ENCODE peak calls at places on chromosome 21, in five cellular contexts. One of them, this sample, is unnamed. For H3K36me3, the result is how much of the 10 kb centered on the place peaks cover.

GRCh38 chr21:31630062-31630711 is 29.3 kb upstream of the SOD1 start:
- DNase-seq in lower lobe of right lung: no peak
- DNase-seq in CD8-positive, alpha-beta memory T cell: no peak
- DNase-seq in body of pancreas: peak
- DNase-seq in cardiac muscle cell: peak
- DNase-seq in this sample: peak

GRCh38 chr21:42592156-42592820 is 61.1 kb upstream of the PDE9A start:
- DNase-seq in cardiac muscle cell: no peak
- DNase-seq in lower lobe of right lung: no peak
- DNase-seq in body of pancreas: no peak
- DNase-seq in CD8-positive, alpha-beta memory T cell: no peak
- DNase-seq in this sample: no peak

GRCh38 chr21:16978309-16978895 is 534.4 kb upstream of the CXADR start:
- DNase-seq in CD8-positive, alpha-beta memory T cell: no peak
- DNase-seq in body of pancreas: no peak
- DNase-seq in lower lobe of right lung: no peak
- DNase-seq in cardiac muscle cell: no peak
- DNase-seq in this sample: peak

GRCh38 chr21:14523234-14523633 is 22.9 kb downstream of the SAMSN1 start:
- DNase-seq in cardiac muscle cell: peak
- DNase-seq in lower lobe of right lung: no peak
- DNase-seq in CD8-positive, alpha-beta memory T cell: peak
- DNase-seq in body of pancreas: peak
- DNase-seq in this sample: no peak

GRCh38 chr21:41952568-41953248 is 1.1 kb downstream of the C2CD2 start:
- DNase-seq in lower lobe of right lung: no peak
- DNase-seq in CD8-positive, alpha-beta memory T cell: no peak
- DNase-seq in body of pancreas: no peak
- DNase-seq in cardiac muscle cell: no peak
- DNase-seq in this sample: peak

GRCh38 chr21:35737425-35737824 is 322.9 kb downstream of the SETD4 start:
- DNase-seq in body of pancreas: no peak
- DNase-seq in CD8-positive, alpha-beta memory T cell: no peak
- DNase-seq in cardiac muscle cell: no peak
- DNase-seq in lower lobe of right lung: no peak
- DNase-seq in this sample: no peak

GRCh38 chr21:33300701-33301631 is 23.8 kb upstream of the IFNAR1 start:
- DNase-seq in lower lobe of right lung: no peak
- DNase-seq in cardiac muscle cell: peak
- DNase-seq in CD8-positive, alpha-beta memory T cell: no peak
- DNase-seq in body of pancreas: peak
- DNase-seq in this sample: peak

GRCh38 chr21:26732442-26733221 is 112.6 kb downstream of the ADAMTS1 start:
- DNase-seq in cardiac muscle cell: peak
- DNase-seq in body of pancreas: peak
- DNase-seq in CD8-positive, alpha-beta memory T cell: no peak
- DNase-seq in lower lobe of right lung: peak
- DNase-seq in this sample: peak

GRCh38 chr21:34582506-34583150 is 32.3 kb downstream of the RCAN1 start:
- DNase-seq in body of pancreas: no peak
- DNase-seq in cardiac muscle cell: peak
- DNase-seq in CD8-positive, alpha-beta memory T cell: no peak
- DNase-seq in lower lobe of right lung: no peak
- DNase-seq in this sample: peak

GRCh38 chr21:43749686-43750262 is 26.3 kb downstream of the CSTB start:
- DNase-seq in body of pancreas: no peak
- DNase-seq in lower lobe of right lung: no peak
- DNase-seq in cardiac muscle cell: no peak
- DNase-seq in CD8-positive, alpha-beta memory T cell: no peak
- DNase-seq in this sample: no peak

GRCh38 chr21:32328595-32328994 is 29.9 kb downstream of the MRAP start:
- DNase-seq in CD8-positive, alpha-beta memory T cell: no peak
- DNase-seq in body of pancreas: no peak
- DNase-seq in cardiac muscle cell: peak
- DNase-seq in lower lobe of right lung: no peak
- DNase-seq in this sample: no peak

GRCh38 chr21:26845066-26845749 is at the start of gene ADAMTS1:
- DNase-seq in cardiac muscle cell: peak
- DNase-seq in lower lobe of right lung: peak
- DNase-seq in body of pancreas: peak
- DNase-seq in CD8-positive, alpha-beta memory T cell: no peak
- DNase-seq in this sample: peak

GRCh38 chr21:36450511-36450910 is 29.4 kb downstream of the CLDN14 start:
- DNase-seq in cardiac muscle cell: peak
- DNase-seq in body of pancreas: no peak
- DNase-seq in lower lobe of right lung: no peak
- DNase-seq in CD8-positive, alpha-beta memory T cell: no peak
- DNase-seq in this sample: no peak

GRCh38 chr21:34644815-34645214 is 24.0 kb upstream of the CLIC6 start:
- DNase-seq in CD8-positive, alpha-beta memory T cell: no peak
- DNase-seq in cardiac muscle cell: no peak
- DNase-seq in body of pancreas: peak
- DNase-seq in lower lobe of right lung: no peak
- DNase-seq in this sample: no peak

GRCh38 chr21:28253378-28253777 is 739.3 kb downstream of the LTN1 start:
- DNase-seq in CD8-positive, alpha-beta memory T cell: no peak
- DNase-seq in body of pancreas: no peak
- DNase-seq in cardiac muscle cell: peak
- DNase-seq in lower lobe of right lung: no peak
- DNase-seq in this sample: peak

GRCh38 chr21:33817663-33818433 is 97.8 kb downstream of the ATP5PO start:
- DNase-seq in lower lobe of right lung: no peak
- DNase-seq in body of pancreas: no peak
- DNase-seq in cardiac muscle cell: peak
- DNase-seq in CD8-positive, alpha-beta memory T cell: no peak
- DNase-seq in this sample: peak

GRCh38 chr21:41827951-41828883 is 50.9 kb downstream of the PRDM15 start:
- DNase-seq in body of pancreas: no peak
- DNase-seq in lower lobe of right lung: no peak
- DNase-seq in cardiac muscle cell: no peak
- DNase-seq in CD8-positive, alpha-beta memory T cell: no peak
- DNase-seq in this sample: no peak

GRCh38 chr21:36125513-36126121 is 9.3 kb upstream of the CBR3 start:
- DNase-seq in CD8-positive, alpha-beta memory T cell: peak
- DNase-seq in body of pancreas: peak
- DNase-seq in cardiac muscle cell: peak
- DNase-seq in lower lobe of right lung: peak
- DNase-seq in this sample: peak

GRCh38 chr21:25573409-25574206 is 33.7 kb downstream of the MRPL39 start:
- DNase-seq in cardiac muscle cell: peak
- DNase-seq in CD8-positive, alpha-beta memory T cell: peak
- DNase-seq in lower lobe of right lung: no peak
- DNase-seq in body of pancreas: no peak
- DNase-seq in this sample: peak

GRCh38 chr21:19853061-19853460 is 1145.1 kb upstream of the NCAM2 start:
- DNase-seq in cardiac muscle cell: no peak
- DNase-seq in body of pancreas: no peak
- DNase-seq in lower lobe of right lung: no peak
- DNase-seq in CD8-positive, alpha-beta memory T cell: no peak
- DNase-seq in this sample: no peak

GRCh38 chr21:33495743-33496142 is 4.2 kb upstream of the DNAJC28 start:
- DNase-seq in lower lobe of right lung: no peak
- DNase-seq in body of pancreas: no peak
- DNase-seq in cardiac muscle cell: no peak
- DNase-seq in CD8-positive, alpha-beta memory T cell: no peak
- DNase-seq in this sample: no peak

GRCh38 chr21:31846690-31847089 is 26.1 kb upstream of the HUNK start:
- DNase-seq in CD8-positive, alpha-beta memory T cell: no peak
- DNase-seq in cardiac muscle cell: no peak
- DNase-seq in body of pancreas: no peak
- DNase-seq in lower lobe of right lung: no peak
- DNase-seq in this sample: no peak

GRCh38 chr21:35352787-35353186 is 303.7 kb upstream of the RUNX1 start:
- DNase-seq in CD8-positive, alpha-beta memory T cell: no peak
- DNase-seq in cardiac muscle cell: peak
- DNase-seq in lower lobe of right lung: no peak
- DNase-seq in body of pancreas: no peak
- DNase-seq in this sample: no peak

GRCh38 chr21:28579986-28580550 is 412.6 kb downstream of the LTN1 start:
- DNase-seq in body of pancreas: no peak
- DNase-seq in lower lobe of right lung: no peak
- DNase-seq in cardiac muscle cell: peak
- DNase-seq in CD8-positive, alpha-beta memory T cell: no peak
- DNase-seq in this sample: no peak

GRCh38 chr21:41706678-41707077 is 60.2 kb downstream of the RIPK4 start:
- DNase-seq in CD8-positive, alpha-beta memory T cell: no peak
- DNase-seq in body of pancreas: peak
- DNase-seq in cardiac muscle cell: peak
- DNase-seq in lower lobe of right lung: no peak
- DNase-seq in this sample: peak

GRCh38 chr21:35711661-35712060 is 348.7 kb downstream of the SETD4 start:
- DNase-seq in lower lobe of right lung: no peak
- DNase-seq in CD8-positive, alpha-beta memory T cell: no peak
- DNase-seq in cardiac muscle cell: no peak
- DNase-seq in body of pancreas: peak
- DNase-seq in this sample: no peak

GRCh38 chr21:21807598-21807903 is 809.3 kb downstream of the NCAM2 start:
- DNase-seq in body of pancreas: no peak
- DNase-seq in CD8-positive, alpha-beta memory T cell: no peak
- DNase-seq in cardiac muscle cell: peak
- DNase-seq in lower lobe of right lung: no peak
- DNase-seq in this sample: no peak

GRCh38 chr21:42858185-42858847 is 21.0 kb downstream of the WDR4 start:
- DNase-seq in CD8-positive, alpha-beta memory T cell: no peak
- DNase-seq in cardiac muscle cell: no peak
- DNase-seq in lower lobe of right lung: no peak
- DNase-seq in body of pancreas: no peak
- DNase-seq in this sample: peak

GRCh38 chr21:33943293-33943692 is 27.7 kb upstream of the ATP5PO start:
- DNase-seq in CD8-positive, alpha-beta memory T cell: no peak
- DNase-seq in cardiac muscle cell: no peak
- DNase-seq in lower lobe of right lung: no peak
- DNase-seq in body of pancreas: no peak
- DNase-seq in this sample: no peak

GRCh38 chr21:42051788-42052187 is 19.3 kb upstream of the UMODL1 start:
- DNase-seq in cardiac muscle cell: peak
- DNase-seq in lower lobe of right lung: no peak
- DNase-seq in CD8-positive, alpha-beta memory T cell: no peak
- DNase-seq in body of pancreas: no peak
- DNase-seq in this sample: no peak

GRCh38 chr21:25578070-25578961 is 29.0 kb downstream of the MRPL39 start:
- DNase-seq in lower lobe of right lung: no peak
- DNase-seq in cardiac muscle cell: no peak
- DNase-seq in body of pancreas: no peak
- DNase-seq in CD8-positive, alpha-beta memory T cell: no peak
- DNase-seq in this sample: peak

GRCh38 chr21:16218682-16219343 is 489.0 kb downstream of the USP25 start:
- DNase-seq in lower lobe of right lung: no peak
- DNase-seq in cardiac muscle cell: no peak
- DNase-seq in CD8-positive, alpha-beta memory T cell: no peak
- DNase-seq in body of pancreas: no peak
- DNase-seq in this sample: no peak

GRCh38 chr21:39326607-39327307 is 13.3 kb upstream of the BRWD1 start:
- DNase-seq in lower lobe of right lung: no peak
- DNase-seq in CD8-positive, alpha-beta memory T cell: no peak
- DNase-seq in body of pancreas: no peak
- DNase-seq in cardiac muscle cell: no peak
- DNase-seq in this sample: no peak

GRCh38 chr21:43644609-43645008 is 14.7 kb downstream of the HSF2BP start:
- DNase-seq in lower lobe of right lung: no peak
- DNase-seq in cardiac muscle cell: peak
- DNase-seq in CD8-positive, alpha-beta memory T cell: no peak
- DNase-seq in body of pancreas: no peak
- DNase-seq in this sample: no peak

GRCh38 chr21:37507716-37508115 is 141.1 kb downstream of the DYRK1A start:
- DNase-seq in cardiac muscle cell: no peak
- DNase-seq in lower lobe of right lung: no peak
- DNase-seq in body of pancreas: no peak
- DNase-seq in CD8-positive, alpha-beta memory T cell: no peak
- DNase-seq in this sample: no peak
- H3K36me3 ChIP-seq in cardiac muscle cell: half or more
- H3K36me3 ChIP-seq in lower lobe of right lung: half or more
- H3K36me3 ChIP-seq in body of pancreas: under half
- H3K36me3 ChIP-seq in CD8-positive, alpha-beta memory T cell: half or more
- H3K36me3 ChIP-seq in this sample: half or more

GRCh38 chr21:46376856-46377453 is 53.0 kb downstream of the PCNT start:
- DNase-seq in CD8-positive, alpha-beta memory T cell: no peak
- DNase-seq in lower lobe of right lung: no peak
- DNase-seq in cardiac muscle cell: no peak
- DNase-seq in body of pancreas: no peak
- DNase-seq in this sample: no peak
- H3K36me3 ChIP-seq in CD8-positive, alpha-beta memory T cell: under half
- H3K36me3 ChIP-seq in lower lobe of right lung: under half
- H3K36me3 ChIP-seq in cardiac muscle cell: under half
- H3K36me3 ChIP-seq in body of pancreas: under half
- H3K36me3 ChIP-seq in this sample: under half

DNA sequence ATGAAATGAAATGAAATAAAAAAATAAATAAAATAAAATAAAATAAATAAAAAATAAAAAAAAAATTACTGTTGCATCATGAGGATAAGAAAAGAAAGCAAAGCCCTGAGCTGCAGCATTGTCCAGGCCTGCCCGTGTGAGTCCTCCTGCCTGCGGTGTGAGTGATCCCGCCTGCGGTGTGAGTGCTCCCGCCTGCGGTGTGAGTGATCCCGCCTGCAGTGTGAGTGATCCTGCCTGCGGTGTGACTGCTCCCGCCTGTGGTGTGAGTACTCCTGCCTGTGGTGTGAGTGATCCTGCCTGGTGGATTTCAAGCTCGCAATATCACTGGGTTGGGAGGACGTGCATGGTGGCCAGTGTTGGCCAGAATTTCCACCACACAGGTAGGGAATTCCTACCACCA is 22.4 kb upstream of the PTTG1IP start:
- DNase-seq in lower lobe of right lung: peak
- DNase-seq in cardiac muscle cell: no peak
- DNase-seq in CD8-positive, alpha-beta memory T cell: no peak
- DNase-seq in body of pancreas: no peak
- DNase-seq in this sample: no peak
- H3K36me3 ChIP-seq in lower lobe of right lung: under half
- H3K36me3 ChIP-seq in cardiac muscle cell: under half
- H3K36me3 ChIP-seq in CD8-positive, alpha-beta memory T cell: under half
- H3K36me3 ChIP-seq in body of pancreas: under half
- H3K36me3 ChIP-seq in this sample: under half

DNA sequence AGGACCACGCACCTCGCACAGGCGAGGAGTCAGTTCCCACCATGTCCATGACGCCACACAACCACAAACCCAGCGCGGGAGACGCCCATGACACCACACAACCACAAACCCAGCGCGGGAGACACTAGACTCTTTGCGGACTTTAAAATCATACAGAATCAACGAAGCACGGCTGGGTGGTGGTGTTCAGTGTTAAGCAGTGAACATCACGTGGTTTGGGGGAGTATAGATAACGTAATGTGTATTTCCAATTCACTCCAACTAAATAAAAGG is 19.2 kb downstream of the PTTG1IP start:
- DNase-seq in lower lobe of right lung: no peak
- DNase-seq in body of pancreas: no peak
- DNase-seq in CD8-positive, alpha-beta memory T cell: no peak
- DNase-seq in cardiac muscle cell: no peak
- DNase-seq in this sample: no peak
- H3K36me3 ChIP-seq in lower lobe of right lung: half or more
- H3K36me3 ChIP-seq in body of pancreas: under half
- H3K36me3 ChIP-seq in CD8-positive, alpha-beta memory T cell: under half
- H3K36me3 ChIP-seq in cardiac muscle cell: half or more
- H3K36me3 ChIP-seq in this sample: half or more

This sample was measured in SJCRH30.